ENCODE peak calls at places on chromosomes 2 and 18, in ten cellular contexts. One of them, this sample, is unnamed.

GRCh38 chr2:99255491-99256318 is at the start of gene LYG2:
- DNase-seq in GM12865: no peak
- DNase-seq in fibroblast of lung: no peak
- DNase-seq in heart right ventricle: no peak
- DNase-seq in coronary artery: no peak
- DNase-seq in B cell: no peak
- DNase-seq in OCI-LY7: no peak
- DNase-seq in uterus: no peak
- DNase-seq in endothelial cell of umbilical vein: no peak
- DNase-seq in nephron progenitor cell: no peak
- DNase-seq in this sample: no peak

GRCh38 chr2:239929504-239929903 is 95.6 kb downstream of the NDUFA10 start:
- DNase-seq in uterus: peak
- DNase-seq in endothelial cell of umbilical vein: no peak
- DNase-seq in OCI-LY7: no peak
- DNase-seq in heart right ventricle: no peak
- DNase-seq in GM12865: no peak
- DNase-seq in coronary artery: no peak
- DNase-seq in nephron progenitor cell: no peak
- DNase-seq in B cell: no peak
- DNase-seq in fibroblast of lung: no peak
- DNase-seq in this sample: no peak

GRCh38 chr2:197889041-197889440 is 84.6 kb downstream of the PLCL1 start:
- DNase-seq in GM12865: peak
- DNase-seq in fibroblast of lung: peak
- DNase-seq in endothelial cell of umbilical vein: peak
- DNase-seq in OCI-LY7: peak
- DNase-seq in heart right ventricle: no peak
- DNase-seq in nephron progenitor cell: no peak
- DNase-seq in B cell: peak
- DNase-seq in uterus: no peak
- DNase-seq in coronary artery: no peak
- DNase-seq in this sample: peak

GRCh38 chr2:31136732-31137131 is 1.5 kb downstream of the GALNT14 start:
- DNase-seq in fibroblast of lung: no peak
- DNase-seq in endothelial cell of umbilical vein: no peak
- DNase-seq in uterus: no peak
- DNase-seq in OCI-LY7: peak
- DNase-seq in B cell: peak
- DNase-seq in GM12865: no peak
- DNase-seq in coronary artery: no peak
- DNase-seq in nephron progenitor cell: no peak
- DNase-seq in heart right ventricle: no peak
- DNase-seq in this sample: no peak

GRCh38 chr2:71700880-71701397 is 247.6 kb downstream of the DYSF start:
- DNase-seq in coronary artery: peak
- DNase-seq in OCI-LY7: no peak
- DNase-seq in uterus: peak
- DNase-seq in fibroblast of lung: peak
- DNase-seq in nephron progenitor cell: no peak
- DNase-seq in B cell: no peak
- DNase-seq in heart right ventricle: peak
- DNase-seq in GM12865: no peak
- DNase-seq in endothelial cell of umbilical vein: no peak
- DNase-seq in this sample: no peak

GRCh38 chr2:121075006-121075545 is 209.9 kb downstream of the TFCP2L1 start:
- DNase-seq in fibroblast of lung: peak
- DNase-seq in nephron progenitor cell: peak
- DNase-seq in OCI-LY7: peak
- DNase-seq in GM12865: peak
- DNase-seq in endothelial cell of umbilical vein: peak
- DNase-seq in coronary artery: no peak
- DNase-seq in B cell: no peak
- DNase-seq in uterus: peak
- DNase-seq in heart right ventricle: no peak
- DNase-seq in this sample: no peak

GRCh38 chr2:200703132-200703925 is 108.4 kb upstream of the BZW1 start:
- DNase-seq in nephron progenitor cell: no peak
- DNase-seq in OCI-LY7: peak
- DNase-seq in heart right ventricle: no peak
- DNase-seq in coronary artery: no peak
- DNase-seq in B cell: no peak
- DNase-seq in fibroblast of lung: peak
- DNase-seq in endothelial cell of umbilical vein: peak
- DNase-seq in GM12865: peak
- DNase-seq in uterus: no peak
- DNase-seq in this sample: peak

GRCh38 chr2:162430323-162430722 is 86.4 kb downstream of the GCA start:
- DNase-seq in heart right ventricle: no peak
- DNase-seq in coronary artery: no peak
- DNase-seq in endothelial cell of umbilical vein: peak
- DNase-seq in uterus: no peak
- DNase-seq in GM12865: no peak
- DNase-seq in OCI-LY7: no peak
- DNase-seq in nephron progenitor cell: no peak
- DNase-seq in fibroblast of lung: no peak
- DNase-seq in B cell: no peak
- DNase-seq in this sample: no peak

GRCh38 chr2:217932661-217933325 is 70.0 kb downstream of the TNS1 start:
- DNase-seq in GM12865: no peak
- DNase-seq in OCI-LY7: no peak
- DNase-seq in coronary artery: no peak
- DNase-seq in nephron progenitor cell: no peak
- DNase-seq in endothelial cell of umbilical vein: peak
- DNase-seq in uterus: no peak
- DNase-seq in B cell: no peak
- DNase-seq in fibroblast of lung: peak
- DNase-seq in heart right ventricle: no peak
- DNase-seq in this sample: no peak

GRCh38 chr2:204678031-204678430 is 132.8 kb downstream of the PARD3B start:
- DNase-seq in heart right ventricle: peak
- DNase-seq in nephron progenitor cell: no peak
- DNase-seq in endothelial cell of umbilical vein: no peak
- DNase-seq in GM12865: no peak
- DNase-seq in B cell: no peak
- DNase-seq in coronary artery: no peak
- DNase-seq in uterus: no peak
- DNase-seq in OCI-LY7: no peak
- DNase-seq in fibroblast of lung: no peak
- DNase-seq in this sample: no peak

GRCh38 chr2:99747842-99748241 is 258.0 kb upstream of the REV1 start:
- DNase-seq in fibroblast of lung: no peak
- DNase-seq in coronary artery: no peak
- DNase-seq in uterus: no peak
- DNase-seq in OCI-LY7: no peak
- DNase-seq in heart right ventricle: no peak
- DNase-seq in nephron progenitor cell: no peak
- DNase-seq in GM12865: no peak
- DNase-seq in B cell: no peak
- DNase-seq in endothelial cell of umbilical vein: no peak
- DNase-seq in this sample: no peak

GRCh38 chr2:205695460-205695979 is 13.2 kb downstream of the NRP2 start:
- DNase-seq in endothelial cell of umbilical vein: no peak
- DNase-seq in OCI-LY7: no peak
- DNase-seq in B cell: no peak
- DNase-seq in coronary artery: no peak
- DNase-seq in GM12865: no peak
- DNase-seq in fibroblast of lung: peak
- DNase-seq in heart right ventricle: no peak
- DNase-seq in nephron progenitor cell: no peak
- DNase-seq in uterus: no peak
- DNase-seq in this sample: no peak

GRCh38 chr18:70981400-70982140 is 692.7 kb downstream of the SOCS6 start:
- DNase-seq in coronary artery: no peak
- DNase-seq in GM12865: no peak
- DNase-seq in endothelial cell of umbilical vein: peak
- DNase-seq in OCI-LY7: no peak
- DNase-seq in nephron progenitor cell: no peak
- DNase-seq in fibroblast of lung: no peak
- DNase-seq in B cell: no peak
- DNase-seq in heart right ventricle: no peak
- DNase-seq in uterus: no peak
- DNase-seq in this sample: no peak

DNA sequence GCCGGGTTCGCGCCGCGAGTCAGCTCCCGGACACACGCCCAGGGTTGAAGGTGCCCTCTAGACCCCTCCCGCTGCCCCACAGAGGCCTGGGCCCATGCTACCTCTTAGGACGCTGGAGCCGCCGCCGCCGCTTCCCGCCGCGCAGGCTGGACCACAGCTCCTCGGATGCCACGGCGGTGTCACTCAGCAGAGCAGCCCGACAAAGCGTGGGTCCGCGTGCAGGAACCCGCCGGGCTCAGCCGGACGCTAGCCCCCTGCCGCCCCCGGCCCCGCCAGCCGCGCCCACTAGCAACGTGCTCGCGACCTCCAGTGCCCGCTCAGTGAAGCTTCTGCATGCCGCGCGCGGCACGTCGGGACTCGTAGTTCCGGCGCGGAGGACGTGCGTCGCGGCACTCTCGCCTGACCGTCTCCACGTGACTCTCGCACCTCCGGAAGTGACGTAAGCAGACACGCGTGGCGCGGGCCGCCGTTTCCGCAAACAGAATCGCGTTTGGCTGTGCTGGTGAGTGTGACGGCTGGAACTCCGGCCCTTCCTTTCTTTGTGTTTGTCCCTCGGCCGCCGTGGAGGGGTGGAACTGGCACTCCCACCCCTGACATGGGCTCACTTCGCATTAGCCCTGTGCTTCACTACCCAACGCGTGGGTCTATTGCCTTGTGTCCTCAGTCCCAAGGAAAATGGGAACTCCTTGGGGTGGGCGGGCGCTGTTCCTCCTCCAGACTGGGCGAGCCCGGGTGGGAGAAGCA is at the start of the genes FAM210A and RNMT:
- DNase-seq in nephron progenitor cell: peak
- DNase-seq in OCI-LY7: peak
- DNase-seq in coronary artery: peak
- DNase-seq in B cell: peak
- DNase-seq in endothelial cell of umbilical vein: peak
- DNase-seq in GM12865: peak
- DNase-seq in heart right ventricle: peak
- DNase-seq in fibroblast of lung: peak
- DNase-seq in uterus: peak
- DNase-seq in this sample: peak
- TF ChIP-seq CTCF in nephron progenitor cell: no peak
- TF ChIP-seq CTCF in OCI-LY7: peak
- TF ChIP-seq CTCF in coronary artery: no peak
- TF ChIP-seq CTCF in B cell: peak
- TF ChIP-seq CTCF in endothelial cell of umbilical vein: no peak
- TF ChIP-seq CTCF in GM12865: peak
- TF ChIP-seq CTCF in heart right ventricle: no peak
- TF ChIP-seq CTCF in fibroblast of lung: no peak
- TF ChIP-seq CTCF in uterus: peak
- TF ChIP-seq CTCF in this sample: peak

DNA sequence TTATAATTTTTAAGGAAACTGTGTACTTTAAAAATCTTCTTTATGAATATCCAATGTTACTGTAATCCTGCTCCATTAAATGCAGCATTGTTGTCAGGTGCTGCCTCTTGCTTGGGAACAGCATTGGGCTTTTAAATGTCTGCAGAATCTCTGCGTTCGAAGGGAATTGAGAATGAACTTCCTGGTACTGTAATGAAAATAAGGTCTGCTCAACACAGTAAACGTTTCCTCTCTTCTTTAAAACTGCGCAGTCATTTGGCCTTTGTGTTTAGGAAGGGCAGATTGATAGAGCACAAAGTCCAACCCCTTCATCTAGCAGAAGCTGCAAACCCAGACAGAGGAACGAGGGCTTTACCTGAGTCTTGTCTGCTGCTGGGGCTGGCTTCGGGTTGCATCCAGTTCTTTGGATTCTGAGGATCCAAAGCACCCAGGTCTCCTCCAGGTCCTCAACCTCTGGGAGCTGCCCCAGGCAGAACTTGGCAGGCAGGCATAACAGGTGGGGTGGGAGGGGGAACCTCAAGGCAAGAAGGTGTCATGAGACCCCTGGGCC is 104.5 kb downstream of the UGGT1 start:
- DNase-seq in endothelial cell of umbilical vein: peak
- DNase-seq in coronary artery: no peak
- DNase-seq in B cell: no peak
- DNase-seq in uterus: no peak
- DNase-seq in OCI-LY7: no peak
- DNase-seq in GM12865: no peak
- DNase-seq in heart right ventricle: no peak
- DNase-seq in fibroblast of lung: no peak
- DNase-seq in nephron progenitor cell: no peak
- DNase-seq in this sample: no peak
- TF ChIP-seq CTCF in endothelial cell of umbilical vein: no peak
- TF ChIP-seq CTCF in coronary artery: no peak
- TF ChIP-seq CTCF in B cell: no peak
- TF ChIP-seq CTCF in uterus: no peak
- TF ChIP-seq CTCF in OCI-LY7: no peak
- TF ChIP-seq CTCF in GM12865: no peak
- TF ChIP-seq CTCF in heart right ventricle: no peak
- TF ChIP-seq CTCF in fibroblast of lung: no peak
- TF ChIP-seq CTCF in nephron progenitor cell: no peak
- TF ChIP-seq CTCF in this sample: no peak

DNA sequence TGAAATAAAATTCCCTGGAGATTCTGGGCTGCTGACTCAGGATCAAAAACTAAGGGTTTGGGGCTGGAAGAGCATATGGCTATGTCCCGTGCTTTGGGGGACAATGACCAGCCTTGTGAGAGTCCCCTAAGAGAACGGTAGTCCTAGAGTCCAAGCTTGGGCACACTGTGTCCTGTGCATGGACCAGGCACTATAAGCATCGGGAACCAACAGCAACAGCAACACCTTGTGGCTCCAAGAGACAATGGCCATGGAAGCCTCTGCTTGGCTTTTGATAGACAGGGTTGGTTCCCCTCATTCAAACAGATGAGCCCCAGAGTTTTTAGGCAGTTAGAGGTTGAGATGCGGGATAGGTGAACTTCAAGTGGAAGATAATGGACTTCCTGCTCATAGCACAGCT is 294.4 kb upstream of the CHAC2 start:
- DNase-seq in heart right ventricle: no peak
- DNase-seq in coronary artery: no peak
- DNase-seq in endothelial cell of umbilical vein: no peak
- DNase-seq in B cell: no peak
- DNase-seq in GM12865: peak
- DNase-seq in OCI-LY7: peak
- DNase-seq in nephron progenitor cell: no peak
- DNase-seq in uterus: no peak
- DNase-seq in fibroblast of lung: no peak
- DNase-seq in this sample: no peak
- TF ChIP-seq CTCF in heart right ventricle: peak
- TF ChIP-seq CTCF in coronary artery: no peak
- TF ChIP-seq CTCF in endothelial cell of umbilical vein: no peak
- TF ChIP-seq CTCF in B cell: no peak
- TF ChIP-seq CTCF in GM12865: peak
- TF ChIP-seq CTCF in OCI-LY7: peak
- TF ChIP-seq CTCF in nephron progenitor cell: no peak
- TF ChIP-seq CTCF in uterus: no peak
- TF ChIP-seq CTCF in fibroblast of lung: no peak
- TF ChIP-seq CTCF in this sample: no peak

DNA sequence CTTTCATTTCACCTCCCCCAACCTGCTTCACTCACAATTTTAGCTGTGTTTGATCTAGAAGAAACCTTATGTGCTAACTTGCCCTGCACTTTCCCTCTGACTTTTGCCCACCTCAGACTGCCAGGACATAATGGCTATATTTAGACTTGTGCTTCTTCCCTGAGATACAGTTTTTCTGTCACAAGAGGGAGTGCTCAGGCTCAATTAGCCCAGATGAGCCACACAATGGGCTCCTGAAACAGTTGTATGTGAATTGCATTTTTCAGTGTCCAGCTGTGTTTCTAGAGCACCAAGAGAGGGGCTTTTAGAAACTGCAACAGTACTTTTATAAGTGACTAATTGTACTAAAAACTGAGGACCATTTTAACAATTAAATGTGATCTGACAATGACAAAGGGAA is 109.6 kb downstream of the FSHR start:
- DNase-seq in GM12865: no peak
- DNase-seq in OCI-LY7: no peak
- DNase-seq in nephron progenitor cell: no peak
- DNase-seq in heart right ventricle: no peak
- DNase-seq in fibroblast of lung: no peak
- DNase-seq in B cell: no peak
- DNase-seq in coronary artery: no peak
- DNase-seq in endothelial cell of umbilical vein: no peak
- DNase-seq in uterus: no peak
- DNase-seq in this sample: no peak
- TF ChIP-seq CTCF in GM12865: no peak
- TF ChIP-seq CTCF in OCI-LY7: no peak
- TF ChIP-seq CTCF in nephron progenitor cell: peak
- TF ChIP-seq CTCF in heart right ventricle: peak
- TF ChIP-seq CTCF in fibroblast of lung: no peak
- TF ChIP-seq CTCF in B cell: no peak
- TF ChIP-seq CTCF in coronary artery: no peak
- TF ChIP-seq CTCF in endothelial cell of umbilical vein: no peak
- TF ChIP-seq CTCF in uterus: no peak
- TF ChIP-seq CTCF in this sample: peak